ENCODE peak calls at places on chromosomes 7 and 10, in seven cellular contexts. L, K, A, N, S, Q and D are unnamed samples.

GRCh38 chr10:113158183-113158582 is 208.1 kb downstream of the TCF7L2 start:
- DNase-seq in S (no peak), Q (no peak), L (no peak), A (no peak), K (no peak), N (no peak), D (no peak)

GRCh38 chr10:78337646-78338391 is 304.2 kb downstream of the RPS24 start:
- DNase-seq in L (peak), A (peak), Q (no peak), K (no peak), N (peak), S (no peak), D (no peak)

GRCh38 chr7:29189743-29190201 is 4.8 kb upstream of the CHN2 start:
- DNase-seq in S (peak), N (peak), Q (peak), A (peak), L (peak), K (peak), D (peak)

GRCh38 chr7:101200862-101201599 is at the start of gene MOGAT3:
- DNase-seq in K (no peak), S (no peak), N (no peak), A (no peak), L (no peak), Q (no peak), D (no peak)

GRCh38 chr7:143492799-143493568 is 15.3 kb downstream of the TAS2R41 start:
- DNase-seq in Q (no peak), L (no peak), A (no peak), K (no peak), S (no peak), N (no peak), D (no peak)

GRCh38 chr7:158495780-158496179 is 91.8 kb downstream of the PTPRN2 start:
- DNase-seq in L (peak), K (no peak), N (no peak), A (peak), S (no peak), Q (no peak), D (no peak)

GRCh38 chr7:99835189-99835588 is 7.4 kb downstream of the CYP3A43 start:
- DNase-seq in S (no peak), K (no peak), N (no peak), L (no peak), A (no peak), Q (no peak), D (no peak)

GRCh38 chr7:36079446-36080025 is 73.5 kb upstream of the EEPD1 start:
- DNase-seq in A (no peak), K (no peak), S (no peak), L (no peak), Q (no peak), N (no peak), D (no peak)

GRCh38 chr7:44637788-44638594 is 31.6 kb downstream of the OGDH start:
- DNase-seq in A (no peak), S (no peak), L (peak), N (peak), Q (no peak), K (peak), D (no peak)

GRCh38 chr7:128003179-128003578 is 28.1 kb downstream of the LRRC4 start:
- DNase-seq in L (no peak), N (no peak), A (no peak), Q (no peak), S (no peak), K (no peak), D (no peak)

GRCh38 chr7:50781371-50781770 is 1.3 kb downstream of the GRB10 start:
- DNase-seq in A (no peak), S (peak), N (no peak), Q (no peak), K (no peak), L (no peak), D (no peak)

GRCh38 chr10:96043157-96043894 is at the start of gene CCNJ:
- DNase-seq in S (peak), N (peak), K (peak), L (peak), Q (peak), A (peak), D (peak)

GRCh38 chr7:78490526-78490925 is 692.0 kb downstream of the PHTF2 start:
- DNase-seq in K (no peak), L (no peak), N (no peak), A (no peak), Q (no peak), S (no peak), D (no peak)

GRCh38 chr7:158957507-158957900 is 101.1 kb downstream of the DYNC2I1 start:
- DNase-seq in Q (no peak), K (no peak), L (peak), S (no peak), N (no peak), A (no peak), D (no peak)

GRCh38 chr10:100008708-100009282 is 952 bp downstream of the DNMBP start:
- DNase-seq in A (no peak), K (no peak), Q (no peak), S (no peak), N (peak), L (no peak), D (no peak)

GRCh38 chr10:23408330-23408976 is 30.4 kb upstream of the OTUD1 start:
- DNase-seq in N (no peak), Q (no peak), L (no peak), A (no peak), S (no peak), K (no peak), D (no peak)

GRCh38 chr7:32163141-32163806 is 93.1 kb upstream of the PDE1C start:
- DNase-seq in N (peak), Q (no peak), L (no peak), A (no peak), S (peak), K (no peak), D (no peak)

GRCh38 chr10:4081691-4082111 is 296.7 kb upstream of the KLF6 start:
- DNase-seq in L (no peak), S (no peak), N (no peak), Q (no peak), K (no peak), A (no peak), D (no peak)
- TF ChIP-seq POLR2AphosphoS5 in L (no peak), S (no peak), N (peak), Q (no peak), K (no peak), A (peak), D (no peak)

DNA sequence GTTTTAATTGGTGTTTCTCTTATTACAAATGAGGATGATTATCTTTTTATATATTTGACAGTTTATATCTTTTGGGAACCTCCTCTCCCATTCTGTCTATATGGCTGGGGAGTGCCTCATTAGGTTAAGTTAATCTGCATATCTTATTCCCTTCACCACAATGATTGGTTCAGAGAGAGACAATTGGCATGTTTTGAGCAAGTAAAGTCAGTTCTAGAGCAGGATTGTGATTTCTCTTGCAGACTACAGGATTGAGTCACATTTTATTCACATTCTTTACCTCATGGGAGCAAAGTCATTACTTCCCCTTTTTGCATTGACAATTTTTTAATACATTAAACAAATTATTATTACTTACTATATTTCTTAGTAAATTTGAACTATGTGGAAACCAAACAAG is 345.6 kb downstream of the MDFIC start:
- DNase-seq in L (no peak), K (no peak), A (no peak), Q (no peak), S (no peak), N (no peak), D (no peak)
- TF ChIP-seq POLR2A in L (no peak), K (no peak), A (no peak), Q (no peak), S (no peak), N (no peak), D (no peak)

DNA sequence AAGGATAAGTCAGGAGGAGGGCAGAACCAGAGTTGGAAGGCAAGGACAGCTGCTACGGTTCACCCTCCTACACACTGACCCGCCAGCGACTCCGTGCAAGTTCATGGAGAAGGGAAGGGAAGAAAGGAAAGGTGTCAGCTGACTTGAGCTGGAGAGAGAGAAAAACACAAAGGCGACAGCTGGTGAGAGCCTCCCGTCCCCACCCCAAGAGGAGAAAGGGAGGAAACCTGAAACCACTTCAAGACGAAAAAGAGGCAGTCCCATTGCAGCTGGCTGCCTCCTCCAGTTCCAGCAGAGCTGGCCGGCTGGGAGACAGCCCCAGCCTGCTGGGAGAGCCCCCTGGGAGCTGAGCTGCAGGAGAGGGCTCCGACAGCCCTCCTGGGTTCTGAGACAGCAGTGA is 75.2 kb downstream of the PARD3 start:
- DNase-seq in S (peak), N (peak), K (no peak), Q (no peak), L (peak), A (no peak), D (no peak)
- TF ChIP-seq POLR2AphosphoS5 in S (no peak), N (peak), K (no peak), Q (no peak), L (no peak), A (peak), D (no peak)

GRCh38 chr10:72272689-72273409 is 875 bp upstream of the DDIT4 start:
- DNase-seq in K (peak), Q (peak), L (peak), S (peak), N (peak), A (peak), D (peak)
- TF ChIP-seq POLR2A in K (no peak), Q (no peak), L (no peak), S (peak), N (peak), A (no peak), D (peak)

DNA sequence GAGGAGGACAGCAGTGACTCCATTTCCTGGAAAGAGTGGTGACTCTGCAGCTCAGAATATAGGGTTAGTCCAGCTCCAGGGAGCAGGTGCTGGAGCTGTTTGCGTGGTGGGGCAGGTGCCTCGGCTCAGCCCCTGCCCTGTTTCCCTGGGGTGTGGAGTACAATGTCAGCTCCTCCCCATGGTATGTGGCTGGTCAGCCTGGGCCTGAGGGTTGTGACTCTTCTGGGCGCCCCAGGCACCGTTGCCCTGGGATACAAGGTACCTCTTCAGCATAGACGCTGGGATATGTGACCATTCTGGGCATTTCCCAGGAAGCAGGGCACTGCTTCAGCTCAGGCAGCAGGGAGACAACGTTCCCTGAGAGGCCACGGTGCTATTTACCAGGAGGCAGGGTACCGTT is 16.1 kb downstream of the GTPBP4 start:
- DNase-seq in N (no peak), L (no peak), K (no peak), S (no peak), Q (no peak), A (no peak), D (no peak)
- TF ChIP-seq POLR2AphosphoS5 in N (no peak), L (no peak), K (no peak), S (no peak), Q (no peak), A (no peak), D (no peak)

GRCh38 chr7:151727579-151728285 is 149.2 kb downstream of the PRKAG2 start:
- DNase-seq in K (peak), Q (peak), N (peak), L (peak), A (no peak), S (peak), D (no peak)
- TF ChIP-seq POLR2A in K (no peak), Q (no peak), N (no peak), L (no peak), A (no peak), S (no peak), D (no peak)

GRCh38 chr10:110523736-110524135 is 26.0 kb downstream of the DUSP5 start:
- DNase-seq in A (no peak), K (no peak), S (no peak), N (no peak), Q (no peak), L (no peak), D (no peak)

GRCh38 chr10:110525349-110526260 is 27.9 kb downstream of the DUSP5 start:
- DNase-seq in S (no peak), N (peak), A (no peak), K (no peak), L (no peak), Q (no peak), D (no peak)

GRCh38 chr10:110524179-110524863 is 26.6 kb downstream of the DUSP5 start:
- DNase-seq in A (no peak), K (no peak), S (no peak), Q (no peak), N (no peak), L (no peak), D (no peak)

GRCh38 chr10:110522365-110522988 is 24.8 kb downstream of the DUSP5 start:
- DNase-seq in Q (no peak), A (no peak), N (peak), K (no peak), S (no peak), L (no peak), D (no peak)

GRCh38 chr10:110524864-110525242 is 27.1 kb downstream of the DUSP5 start:
- DNase-seq in L (no peak), N (no peak), A (no peak), Q (no peak), K (no peak), S (no peak), D (no peak)
- TF ChIP-seq POLR2AphosphoS5 in L (no peak), N (no peak), A (no peak), Q (no peak), K (no peak), S (no peak), D (no peak)

GRCh38 chr10:123147635-123148413 is at the start of gene HMX2:
- DNase-seq in Q (no peak), K (no peak), S (peak), L (no peak), A (peak), N (no peak), D (peak)
- TF ChIP-seq POLR2A in Q (no peak), K (no peak), S (no peak), L (no peak), A (no peak), N (no peak), D (peak)

GRCh38 chr10:104941662-104942061 is 300.6 kb downstream of the SORCS3 start:
- DNase-seq in A (no peak), K (no peak), S (no peak), N (no peak), L (no peak), Q (no peak), D (no peak)

GRCh38 chr10:104938031-104938430 is 296.9 kb downstream of the SORCS3 start:
- DNase-seq in A (no peak), S (no peak), K (no peak), N (no peak), Q (no peak), L (no peak), D (no peak)

GRCh38 chr10:104935656-104936055 is 294.6 kb downstream of the SORCS3 start:
- DNase-seq in N (no peak), A (no peak), S (no peak), K (no peak), Q (no peak), L (no peak), D (no peak)

GRCh38 chr10:104931723-104932122 is 290.6 kb downstream of the SORCS3 start:
- DNase-seq in L (no peak), N (no peak), S (no peak), Q (no peak), A (no peak), K (no peak), D (no peak)

GRCh38 chr10:104937528-104937927 is 296.4 kb downstream of the SORCS3 start:
- DNase-seq in Q (no peak), L (no peak), N (no peak), S (no peak), K (no peak), A (no peak), D (no peak)
- TF ChIP-seq POLR2AphosphoS5 in Q (no peak), L (no peak), N (no peak), S (no peak), K (no peak), A (no peak), D (no peak)